ENCODE peak calls at places on chromosomes 12 and 14, in ten cellular contexts. S is fibroblast of lung; O is IMR-90; I is glutamatergic neuron; U is CD8-positive, alpha-beta T cell; B is neural progenitor cell; V is keratinocyte; T is PC-3; H is cardiac muscle cell; Q is psoas muscle. F is an unnamed sample.

GRCh38 chr12:81888341-81888740 is 129.2 kb upstream of the PPFIA2 start:
- DNase-seq in S (no peak), O (no peak), I (no peak), U (no peak), B (no peak), V (no peak), T (no peak), H (peak), Q (no peak), F (no peak)

GRCh38 chr12:61348871-61349270 is 911.3 kb upstream of the USP15 start:
- DNase-seq in S (no peak), O (no peak), I (no peak), U (no peak), B (no peak), V (no peak), T (no peak), H (no peak), Q (no peak), F (no peak)

GRCh38 chr14:65281991-65282908 is 130.3 kb upstream of the FUT8 start:
- DNase-seq in S (peak), O (peak), I (no peak), U (no peak), B (peak), V (no peak), T (no peak), H (peak), Q (no peak), F (no peak)

GRCh38 chr14:25048170-25049126 is 1.5 kb downstream of the STXBP6 start:
- DNase-seq in S (peak), O (peak), I (no peak), U (no peak), B (no peak), V (no peak), T (peak), H (peak), Q (peak), F (no peak)

GRCh38 chr12:114409796-114410520 is 4.0 kb upstream of the TBX5 start:
- DNase-seq in S (peak), O (peak), I (no peak), U (no peak), B (no peak), V (no peak), T (no peak), H (no peak), Q (no peak), F (no peak)

GRCh38 chr12:123478762-123479161 is 20.8 kb downstream of the SNRNP35 start:
- DNase-seq in S (no peak), O (peak), I (no peak), U (no peak), B (no peak), V (no peak), T (no peak), H (peak), Q (peak), F (no peak)

GRCh38 chr12:5428332-5429221 is 3.3 kb upstream of the NTF3 start:
- DNase-seq in S (peak), O (peak), I (peak), U (no peak), B (peak), V (no peak), T (peak), H (peak), Q (no peak), F (no peak)

GRCh38 chr12:19150273-19150895 is 20.9 kb downstream of the PLEKHA5 start:
- DNase-seq in S (no peak), O (no peak), I (no peak), U (no peak), B (no peak), V (no peak), T (no peak), H (peak), Q (no peak), F (no peak)

GRCh38 chr14:74981833-74982232 is 20.9 kb upstream of the EIF2B2 start:
- DNase-seq in S (no peak), O (no peak), I (no peak), U (no peak), B (no peak), V (no peak), T (no peak), H (no peak), Q (no peak), F (no peak)

GRCh38 chr14:105203057-105203494 is 22.0 kb upstream of the NUDT14 start:
- DNase-seq in S (peak), O (peak), I (peak), U (peak), B (peak), V (no peak), T (peak), H (peak), Q (peak), F (peak)

GRCh38 chr12:7060353-7060954 is at the start of gene C1S:
- DNase-seq in S (peak), O (peak), I (no peak), U (no peak), B (peak), V (no peak), T (peak), H (peak), Q (peak), F (peak)

GRCh38 chr12:5072326-5072725 is 28.6 kb downstream of the KCNA5 start:
- DNase-seq in S (no peak), O (no peak), I (no peak), U (no peak), B (no peak), V (no peak), T (no peak), H (no peak), Q (no peak), F (no peak)

GRCh38 chr12:105079011-105079570 is 5.2 kb downstream of the ALDH1L2 start:
- DNase-seq in S (no peak), O (no peak), I (no peak), U (no peak), B (no peak), V (no peak), T (no peak), H (no peak), Q (no peak), F (no peak)

GRCh38 chr12:21763531-21763930 is 11.0 kb downstream of the KCNJ8 start:
- DNase-seq in S (no peak), O (no peak), I (no peak), U (no peak), B (no peak), V (no peak), T (no peak), H (no peak), Q (no peak), F (no peak)

GRCh38 chr12:97513921-97514320 is 51.3 kb downstream of the RMST start:
- DNase-seq in S (no peak), O (no peak), I (no peak), U (no peak), B (no peak), V (no peak), T (no peak), H (no peak), Q (no peak), F (no peak)
- TF ChIP-seq CTCF in S (no peak), O (no peak), I (no peak), U (no peak), B (no peak), V (no peak), T (no peak), H (no peak), Q (no peak), F (no peak)

GRCh38 chr14:50335389-50335788 is 23.3 kb downstream of the DMAC2L start:
- DNase-seq in S (peak), O (peak), I (peak), U (no peak), B (peak), V (no peak), T (no peak), H (peak), Q (no peak), F (no peak)
- TF ChIP-seq CTCF in S (peak), O (no peak), I (no peak), U (no peak), B (no peak), V (no peak), T (no peak), H (no peak), Q (no peak), F (no peak)

GRCh38 chr12:54759751-54760150 is 94.6 kb upstream of the MUCL1 start:
- DNase-seq in S (no peak), O (peak), I (no peak), U (no peak), B (peak), V (no peak), T (peak), H (peak), Q (no peak), F (no peak)
- TF ChIP-seq CTCF in S (no peak), O (peak), I (peak), U (no peak), B (peak), V (peak), T (peak), H (peak), Q (no peak), F (peak)

DNA sequence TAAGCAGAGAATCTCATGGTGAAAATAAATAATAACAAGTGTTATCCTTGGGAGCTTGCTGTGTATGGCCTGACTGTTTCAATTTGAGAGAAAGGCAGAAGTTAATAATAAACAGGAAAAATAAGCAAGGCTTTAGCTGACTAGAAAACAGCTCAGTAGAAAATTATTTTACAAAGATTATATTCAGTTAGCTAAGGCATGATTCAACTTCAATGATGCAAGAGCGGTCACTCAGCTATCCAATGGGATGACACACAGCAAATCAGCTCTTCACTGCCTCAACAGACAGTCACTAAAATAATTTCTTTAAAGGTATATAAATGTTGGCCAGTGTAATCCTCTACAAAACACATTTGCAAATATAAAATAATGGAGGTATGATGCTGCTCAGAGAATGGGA is 18.6 kb downstream of the GSTZ1 start:
- DNase-seq in S (peak), O (peak), I (no peak), U (no peak), B (no peak), V (no peak), T (peak), H (peak), Q (no peak), F (no peak)
- TF ChIP-seq CTCF in S (no peak), O (no peak), I (no peak), U (no peak), B (no peak), V (no peak), T (no peak), H (no peak), Q (no peak), F (no peak)

F was measured in right lobe of liver.